ENCODE peak calls at places on chromosomes 2 and 18, in six cellular contexts. One of them, this sample, is unnamed.

GRCh38 chr2:43171789-43172188 is 54.6 kb downstream of the ZFP36L2 start:
- DNase-seq in IMR-90: peak; percentile 66
- DNase-seq in WERI-Rb-1: no peak
- DNase-seq in CD8-positive, alpha-beta T cell: no peak
- DNase-seq in choroid plexus epithelial cell: peak; percentile 73
- DNase-seq in tibial artery: peak; percentile 77
- DNase-seq in this sample: peak; percentile 74

GRCh38 chr2:177799531-177799930 is 273.0 kb downstream of the PDE11A start:
- DNase-seq in choroid plexus epithelial cell: peak; percentile 59
- DNase-seq in CD8-positive, alpha-beta T cell: no peak
- DNase-seq in IMR-90: peak; percentile 12
- DNase-seq in tibial artery: no peak
- DNase-seq in WERI-Rb-1: peak; percentile 8
- DNase-seq in this sample: no peak

GRCh38 chr2:66346241-66346664 is 88.7 kb upstream of the MEIS1 start:
- DNase-seq in WERI-Rb-1: no peak
- DNase-seq in IMR-90: no peak
- DNase-seq in choroid plexus epithelial cell: no peak
- DNase-seq in CD8-positive, alpha-beta T cell: no peak
- DNase-seq in tibial artery: no peak
- DNase-seq in this sample: no peak

GRCh38 chr2:32128636-32129035 is 37.0 kb upstream of the SLC30A6 start:
- DNase-seq in WERI-Rb-1: no peak
- DNase-seq in tibial artery: no peak
- DNase-seq in IMR-90: no peak
- DNase-seq in choroid plexus epithelial cell: no peak
- DNase-seq in CD8-positive, alpha-beta T cell: no peak
- DNase-seq in this sample: no peak

GRCh38 chr2:150339282-150339681 is 148.2 kb downstream of the RND3 start:
- DNase-seq in CD8-positive, alpha-beta T cell: no peak
- DNase-seq in tibial artery: no peak
- DNase-seq in choroid plexus epithelial cell: peak; percentile 21
- DNase-seq in WERI-Rb-1: no peak
- DNase-seq in IMR-90: peak; percentile 10
- DNase-seq in this sample: no peak

GRCh38 chr2:176106636-176107539 is at the start of gene HOXD11:
- DNase-seq in choroid plexus epithelial cell: no peak
- DNase-seq in CD8-positive, alpha-beta T cell: no peak
- DNase-seq in IMR-90: no peak
- DNase-seq in tibial artery: no peak
- DNase-seq in WERI-Rb-1: no peak
- DNase-seq in this sample: no peak

GRCh38 chr2:239278941-239279365 is 121.9 kb downstream of the HDAC4 start:
- DNase-seq in CD8-positive, alpha-beta T cell: no peak
- DNase-seq in IMR-90: no peak
- DNase-seq in WERI-Rb-1: no peak
- DNase-seq in tibial artery: peak; percentile 39
- DNase-seq in choroid plexus epithelial cell: peak; percentile 55
- DNase-seq in this sample: peak; percentile 49

GRCh38 chr18:10303171-10303570 is 151.3 kb upstream of the APCDD1 start:
- DNase-seq in tibial artery: no peak
- DNase-seq in IMR-90: no peak
- DNase-seq in WERI-Rb-1: no peak
- DNase-seq in CD8-positive, alpha-beta T cell: no peak
- DNase-seq in choroid plexus epithelial cell: no peak
- DNase-seq in this sample: no peak

GRCh38 chr2:71700041-71700879 is 246.9 kb downstream of the DYSF start:
- DNase-seq in choroid plexus epithelial cell: no peak
- DNase-seq in WERI-Rb-1: peak; percentile 6
- DNase-seq in IMR-90: no peak
- DNase-seq in tibial artery: no peak
- DNase-seq in CD8-positive, alpha-beta T cell: no peak
- DNase-seq in this sample: no peak

GRCh38 chr2:226475650-226476049 is 324.0 kb downstream of the IRS1 start:
- DNase-seq in WERI-Rb-1: no peak
- DNase-seq in IMR-90: peak; percentile 78
- DNase-seq in tibial artery: no peak
- DNase-seq in CD8-positive, alpha-beta T cell: no peak
- DNase-seq in choroid plexus epithelial cell: peak; percentile 86
- DNase-seq in this sample: peak; percentile 75

GRCh38 chr2:127589876-127590275 is 54.4 kb downstream of the MYO7B start:
- DNase-seq in CD8-positive, alpha-beta T cell: no peak
- DNase-seq in WERI-Rb-1: no peak
- DNase-seq in IMR-90: no peak
- DNase-seq in choroid plexus epithelial cell: no peak
- DNase-seq in tibial artery: no peak
- DNase-seq in this sample: no peak

GRCh38 chr2:159155315-159155714 is 131.2 kb downstream of the WDSUB1 start:
- DNase-seq in tibial artery: no peak
- DNase-seq in choroid plexus epithelial cell: no peak
- DNase-seq in CD8-positive, alpha-beta T cell: no peak
- DNase-seq in WERI-Rb-1: no peak
- DNase-seq in IMR-90: no peak
- DNase-seq in this sample: no peak

GRCh38 chr18:2009957-2010697 is 561.2 kb downstream of the METTL4 start:
- DNase-seq in choroid plexus epithelial cell: peak; percentile 2
- DNase-seq in IMR-90: no peak
- DNase-seq in tibial artery: no peak
- DNase-seq in WERI-Rb-1: no peak
- DNase-seq in CD8-positive, alpha-beta T cell: no peak
- DNase-seq in this sample: no peak

GRCh38 chr2:193751299-193751698 is 1556.6 kb upstream of the TMEFF2 start:
- DNase-seq in tibial artery: no peak
- DNase-seq in IMR-90: no peak
- DNase-seq in choroid plexus epithelial cell: no peak
- DNase-seq in CD8-positive, alpha-beta T cell: no peak
- DNase-seq in WERI-Rb-1: no peak
- DNase-seq in this sample: no peak

GRCh38 chr18:27865431-27865830 is 311.5 kb downstream of the CDH2 start:
- DNase-seq in WERI-Rb-1: no peak
- DNase-seq in CD8-positive, alpha-beta T cell: no peak
- DNase-seq in IMR-90: no peak
- DNase-seq in choroid plexus epithelial cell: no peak
- DNase-seq in tibial artery: no peak
- DNase-seq in this sample: no peak

GRCh38 chr2:205474746-205475145 is 207.6 kb upstream of the NRP2 start:
- DNase-seq in tibial artery: no peak
- DNase-seq in WERI-Rb-1: no peak
- DNase-seq in CD8-positive, alpha-beta T cell: no peak
- DNase-seq in IMR-90: peak; percentile 62
- DNase-seq in choroid plexus epithelial cell: peak; percentile 38
- DNase-seq in this sample: peak; percentile 67

GRCh38 chr2:176085861-176086771 is 2.4 kb upstream of the EVX2 start:
- DNase-seq in choroid plexus epithelial cell: peak; percentile 45
- DNase-seq in CD8-positive, alpha-beta T cell: no peak
- DNase-seq in IMR-90: peak; percentile 34
- DNase-seq in tibial artery: no peak
- DNase-seq in WERI-Rb-1: peak; percentile 67
- DNase-seq in this sample: no peak

GRCh38 chr2:125125902-125126301 is 1100.8 kb downstream of the CNTNAP5 start:
- DNase-seq in tibial artery: no peak
- DNase-seq in WERI-Rb-1: no peak
- DNase-seq in choroid plexus epithelial cell: no peak
- DNase-seq in IMR-90: no peak
- DNase-seq in CD8-positive, alpha-beta T cell: no peak
- DNase-seq in this sample: no peak

GRCh38 chr2:42922790-42923631 is 130.6 kb upstream of the HAAO start:
- DNase-seq in choroid plexus epithelial cell: peak; percentile 75
- DNase-seq in WERI-Rb-1: no peak
- DNase-seq in tibial artery: peak; percentile 84
- DNase-seq in IMR-90: peak; percentile 81
- DNase-seq in CD8-positive, alpha-beta T cell: no peak
- DNase-seq in this sample: peak; percentile 65

GRCh38 chr2:229342376-229342775 is 71.3 kb upstream of the PID1 start:
- DNase-seq in CD8-positive, alpha-beta T cell: no peak
- DNase-seq in IMR-90: no peak
- DNase-seq in tibial artery: peak; percentile 49
- DNase-seq in choroid plexus epithelial cell: peak; percentile 70
- DNase-seq in WERI-Rb-1: peak; percentile 30
- DNase-seq in this sample: peak; percentile 29

GRCh38 chr2:6080837-6081541 is 388.8 kb downstream of the SOX11 start:
- DNase-seq in IMR-90: no peak
- DNase-seq in WERI-Rb-1: no peak
- DNase-seq in CD8-positive, alpha-beta T cell: no peak
- DNase-seq in choroid plexus epithelial cell: no peak
- DNase-seq in tibial artery: no peak
- DNase-seq in this sample: no peak

GRCh38 chr2:101464841-101465240 is 10.1 kb downstream of the RFX8 start:
- DNase-seq in IMR-90: peak; percentile 66
- DNase-seq in tibial artery: no peak
- DNase-seq in WERI-Rb-1: no peak
- DNase-seq in choroid plexus epithelial cell: peak; percentile 34
- DNase-seq in CD8-positive, alpha-beta T cell: no peak
- DNase-seq in this sample: no peak

DNA sequence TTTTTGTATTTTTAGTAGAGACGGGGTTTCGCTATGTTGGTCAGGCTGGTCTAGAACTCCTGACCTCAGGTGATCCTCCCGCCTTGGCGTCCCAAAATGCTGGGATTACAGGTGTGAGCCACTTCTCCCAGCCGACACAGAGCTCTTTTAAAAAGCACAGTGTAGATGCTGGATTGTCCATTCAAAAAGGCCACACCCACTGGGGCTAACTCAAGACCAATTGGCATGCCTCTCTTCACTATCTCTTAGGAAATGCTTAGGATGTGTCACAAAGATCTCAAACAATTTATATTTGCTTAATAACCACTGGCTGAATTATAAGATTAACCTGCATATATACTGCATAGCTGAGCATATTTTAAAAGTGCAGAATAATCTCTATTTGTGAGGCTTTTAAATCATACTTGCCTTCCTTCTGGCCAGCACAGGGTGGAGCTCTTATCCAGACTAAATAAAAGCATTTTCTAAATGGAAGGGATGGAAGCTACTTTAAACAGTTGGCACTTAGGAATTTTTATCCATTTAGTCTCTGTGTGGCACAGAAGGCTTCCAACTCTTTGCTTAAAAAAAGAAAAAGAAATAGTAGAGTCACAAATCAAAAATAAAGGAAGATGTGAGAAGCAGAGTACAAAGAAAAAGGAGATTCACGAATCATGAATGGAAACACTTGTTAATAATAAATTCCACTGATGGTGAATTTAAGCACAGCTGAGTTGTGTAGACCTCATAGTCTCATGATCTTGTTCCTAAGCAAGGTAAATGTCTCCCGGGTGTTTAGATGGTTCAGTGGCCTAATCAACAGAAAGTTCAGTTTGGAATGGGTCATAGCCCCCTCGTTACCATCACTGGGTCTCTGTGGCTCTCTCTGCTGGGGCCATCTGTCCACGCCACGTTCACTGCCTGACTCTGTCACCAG is 22.4 kb downstream of the CRYGD start:
- DNase-seq in CD8-positive, alpha-beta T cell: no peak
- DNase-seq in IMR-90: peak; percentile 18
- DNase-seq in choroid plexus epithelial cell: peak; percentile 68
- DNase-seq in tibial artery: no peak
- DNase-seq in WERI-Rb-1: no peak
- DNase-seq in this sample: peak; percentile 48
- TF ChIP-seq CTCF in CD8-positive, alpha-beta T cell: no peak
- TF ChIP-seq CTCF in IMR-90: peak; percentile 27
- TF ChIP-seq CTCF in choroid plexus epithelial cell: peak; percentile 59
- TF ChIP-seq CTCF in tibial artery: no peak
- TF ChIP-seq CTCF in WERI-Rb-1: peak; percentile 21
- TF ChIP-seq CTCF in this sample: peak; percentile 40

GRCh38 chr2:201855356-201855755 is 49.0 kb downstream of the CDK15 start:
- DNase-seq in IMR-90: peak; percentile 27
- DNase-seq in WERI-Rb-1: no peak
- DNase-seq in tibial artery: no peak
- DNase-seq in CD8-positive, alpha-beta T cell: no peak
- DNase-seq in choroid plexus epithelial cell: no peak
- DNase-seq in this sample: no peak

GRCh38 chr2:201856561-201856960 is 50.2 kb downstream of the CDK15 start:
- DNase-seq in WERI-Rb-1: no peak
- DNase-seq in IMR-90: no peak
- DNase-seq in CD8-positive, alpha-beta T cell: no peak
- DNase-seq in tibial artery: no peak
- DNase-seq in choroid plexus epithelial cell: no peak
- DNase-seq in this sample: no peak

GRCh38 chr2:201854221-201854801 is 48.0 kb downstream of the CDK15 start:
- DNase-seq in CD8-positive, alpha-beta T cell: no peak
- DNase-seq in WERI-Rb-1: no peak
- DNase-seq in IMR-90: peak; percentile 99
- DNase-seq in choroid plexus epithelial cell: peak; percentile 98
- DNase-seq in tibial artery: no peak
- DNase-seq in this sample: peak; percentile 98

GRCh38 chr2:201852878-201853415 is 46.6 kb downstream of the CDK15 start:
- DNase-seq in WERI-Rb-1: no peak
- DNase-seq in choroid plexus epithelial cell: no peak
- DNase-seq in IMR-90: peak; percentile 34
- DNase-seq in tibial artery: no peak
- DNase-seq in CD8-positive, alpha-beta T cell: no peak
- DNase-seq in this sample: no peak

GRCh38 chr2:201854841-201855240 is 48.5 kb downstream of the CDK15 start:
- DNase-seq in IMR-90: peak; percentile 83
- DNase-seq in choroid plexus epithelial cell: peak; percentile 57
- DNase-seq in CD8-positive, alpha-beta T cell: no peak
- DNase-seq in WERI-Rb-1: no peak
- DNase-seq in tibial artery: no peak
- DNase-seq in this sample: no peak
- H3K4me3 ChIP-seq in IMR-90: peak overlapping the region; percentile 38
- H3K4me3 ChIP-seq in choroid plexus epithelial cell: no peak overlapping the region
- H3K4me3 ChIP-seq in CD8-positive, alpha-beta T cell: no peak overlapping the region
- H3K4me3 ChIP-seq in WERI-Rb-1: no peak overlapping the region
- H3K4me3 ChIP-seq in tibial artery: no peak overlapping the region
- H3K4me3 ChIP-seq in this sample: peak overlapping the region; percentile 15

GRCh38 chr2:108069515-108070310 is 83.4 kb downstream of the SLC5A7 start:
- DNase-seq in WERI-Rb-1: no peak
- DNase-seq in IMR-90: no peak
- DNase-seq in tibial artery: no peak
- DNase-seq in CD8-positive, alpha-beta T cell: no peak
- DNase-seq in choroid plexus epithelial cell: no peak
- DNase-seq in this sample: no peak
- TF ChIP-seq CTCF in WERI-Rb-1: peak; percentile 26
- TF ChIP-seq CTCF in IMR-90: no peak
- TF ChIP-seq CTCF in tibial artery: no peak
- TF ChIP-seq CTCF in CD8-positive, alpha-beta T cell: no peak
- TF ChIP-seq CTCF in choroid plexus epithelial cell: peak; percentile 12
- TF ChIP-seq CTCF in this sample: no peak

GRCh38 chr18:77251730-77252050 is 2.0 kb downstream of the GALR1 start:
- DNase-seq in choroid plexus epithelial cell: no peak
- DNase-seq in WERI-Rb-1: no peak
- DNase-seq in CD8-positive, alpha-beta T cell: no peak
- DNase-seq in tibial artery: no peak
- DNase-seq in IMR-90: no peak
- DNase-seq in this sample: no peak

GRCh38 chr18:77249583-77250500 is at the start of gene GALR1:
- DNase-seq in CD8-positive, alpha-beta T cell: no peak
- DNase-seq in IMR-90: no peak
- DNase-seq in WERI-Rb-1: peak; percentile 52
- DNase-seq in choroid plexus epithelial cell: peak; percentile 5
- DNase-seq in tibial artery: no peak
- DNase-seq in this sample: no peak

GRCh38 chr18:77250926-77251729 is 1.5 kb downstream of the GALR1 start:
- DNase-seq in IMR-90: no peak
- DNase-seq in WERI-Rb-1: no peak
- DNase-seq in choroid plexus epithelial cell: peak; percentile 38
- DNase-seq in CD8-positive, alpha-beta T cell: no peak
- DNase-seq in tibial artery: no peak
- DNase-seq in this sample: no peak

GRCh38 chr18:77248873-77249582 is 620 bp upstream of the GALR1 start:
- DNase-seq in IMR-90: no peak
- DNase-seq in choroid plexus epithelial cell: peak; percentile 12
- DNase-seq in CD8-positive, alpha-beta T cell: no peak
- DNase-seq in WERI-Rb-1: peak; percentile 35
- DNase-seq in tibial artery: no peak
- DNase-seq in this sample: no peak

GRCh38 chr18:77250501-77250925 is 865 bp downstream of the GALR1 start:
- DNase-seq in CD8-positive, alpha-beta T cell: no peak
- DNase-seq in WERI-Rb-1: no peak
- DNase-seq in choroid plexus epithelial cell: no peak
- DNase-seq in IMR-90: no peak
- DNase-seq in tibial artery: no peak
- DNase-seq in this sample: no peak
- H3K4me3 ChIP-seq in CD8-positive, alpha-beta T cell: no peak overlapping the region
- H3K4me3 ChIP-seq in WERI-Rb-1: no peak overlapping the region
- H3K4me3 ChIP-seq in choroid plexus epithelial cell: no peak overlapping the region
- H3K4me3 ChIP-seq in IMR-90: no peak overlapping the region
- H3K4me3 ChIP-seq in tibial artery: peak overlapping the region; percentile 27
- H3K4me3 ChIP-seq in this sample: no peak overlapping the region

This sample was measured in astrocyte of the spinal cord.